ENCODE peak calls at places on chromosome X, in ten cellular contexts. I is SJSA1; L is foreskin fibroblast; D is sciatic nerve; T is immature natural killer cell; E is IMR-90; O is NCI-H1436; G is smooth muscle cell of the brain vasculature; A is activated CD4-positive, CD25-positive, alpha-beta regulatory T cell; H is GM04504. P is an unnamed sample.
A peak's percentile ranks its signal among the peaks of the same experiment; 100 is the strongest.

GRCh38 chrX:136747003-136747986 is 33.4 kb downstream of the ARHGEF6 start:
- DNase-seq in I (no peak), A (no peak), E (no peak), L (no peak), G (no peak), D (no peak), T (no peak), O (no peak), H (no peak), P (no peak)

GRCh38 chrX:133670394-133670793 is 255.1 kb upstream of the GPC4 start:
- DNase-seq in E (peak; percentile 31), H (no peak), T (no peak), A (no peak), L (peak; percentile 64), G (no peak), O (peak; percentile 29), I (no peak), D (no peak), P (no peak)

GRCh38 chrX:41518841-41519220 is 71.7 kb downstream of the NYX start:
- DNase-seq in H (no peak), E (peak; percentile 49), L (peak; percentile 19), O (no peak), I (no peak), A (no peak), D (no peak), G (no peak), T (no peak), P (no peak)

GRCh38 chrX:154373340-154374306 is 811 bp downstream of the FLNA start:
- DNase-seq in G (peak; percentile 40), I (peak; percentile 83), T (no peak), H (peak; percentile 47), E (peak; percentile 83), L (peak; percentile 80), A (no peak), O (peak; percentile 67), D (peak; percentile 79), P (peak; percentile 92)

GRCh38 chrX:30065226-30065625 is 150.1 kb upstream of the MAGEB2 start:
- DNase-seq in A (no peak), G (no peak), E (peak; percentile 52), H (peak; percentile 35), L (no peak), T (no peak), O (no peak), D (no peak), I (no peak), P (no peak)

GRCh38 chrX:68894142-68894512 is 65.3 kb downstream of the EFNB1 start:
- DNase-seq in H (no peak), T (no peak), I (no peak), O (no peak), E (no peak), D (no peak), A (no peak), L (no peak), G (no peak), P (no peak)

GRCh38 chrX:44971674-44972073 is 98.7 kb downstream of the KDM6A start:
- DNase-seq in O (no peak), E (no peak), G (no peak), T (no peak), H (no peak), I (no peak), D (no peak), L (no peak), A (no peak), P (no peak)

GRCh38 chrX:119516157-119516702 is 48.0 kb downstream of the SLC25A5 start:
- DNase-seq in O (peak; percentile 74), G (peak; percentile 24), I (peak; percentile 44), T (peak; percentile 49), L (peak; percentile 75), A (peak; percentile 0), H (peak; percentile 32), E (peak; percentile 69), D (no peak), P (peak; percentile 65)

GRCh38 chrX:29487214-29487613 is 728.1 kb upstream of the MAGEB2 start:
- DNase-seq in A (no peak), T (no peak), I (no peak), G (no peak), O (no peak), H (no peak), D (no peak), L (no peak), E (peak; percentile 12), P (no peak)

GRCh38 chrX:17967888-17968287 is 106.8 kb upstream of the RAI2 start:
- DNase-seq in D (no peak), L (no peak), T (no peak), G (no peak), I (no peak), E (no peak), A (no peak), O (peak; percentile 49), H (no peak), P (no peak)

GRCh38 chrX:127259742-127260141 is 440.2 kb downstream of the PRR32 start:
- DNase-seq in O (no peak), G (no peak), L (no peak), I (no peak), D (no peak), E (no peak), T (no peak), H (no peak), A (no peak), P (no peak)

GRCh38 chrX:46588263-46588662 is 14.7 kb downstream of the CHST7 start:
- DNase-seq in L (peak; percentile 61), E (peak; percentile 68), A (no peak), G (peak; percentile 37), O (no peak), T (no peak), I (peak; percentile 56), H (no peak), D (no peak), P (no peak)

GRCh38 chrX:33840176-33840575 is 291.9 kb downstream of the FAM47A start:
- DNase-seq in T (no peak), G (no peak), I (no peak), L (no peak), A (no peak), H (no peak), O (peak; percentile 0), E (no peak), D (no peak), P (no peak)

GRCh38 chrX:44042124-44042523 is 68.9 kb upstream of the NDP start:
- DNase-seq in T (no peak), G (no peak), E (peak; percentile 7), I (no peak), H (no peak), D (no peak), O (no peak), L (peak; percentile 17), A (no peak), P (no peak)

GRCh38 chrX:100650841-100651240 is 6.8 kb downstream of the SRPX2 start:
- DNase-seq in D (no peak), G (no peak), I (no peak), E (no peak), T (no peak), L (no peak), A (no peak), H (no peak), O (no peak), P (no peak)

GRCh38 chrX:71917621-71918341 is 7.1 kb downstream of the NHSL2 start:
- DNase-seq in D (no peak), H (no peak), G (no peak), T (no peak), L (peak; percentile 17), E (peak; percentile 58), A (no peak), O (no peak), I (no peak), P (no peak)

GRCh38 chrX:67523002-67523711 is 20.7 kb upstream of the AR start:
- DNase-seq in E (no peak), A (no peak), O (no peak), T (no peak), I (no peak), L (no peak), D (no peak), G (no peak), H (no peak), P (no peak)

GRCh38 chrX:69504626-69505612 is 793 bp downstream of the NALF2 start:
- DNase-seq in O (peak; percentile 6), D (no peak), A (no peak), L (peak; percentile 1), H (no peak), I (no peak), T (no peak), G (no peak), E (no peak), P (no peak)

GRCh38 chrX:50827996-50828395 is 14.0 kb upstream of the SHROOM4 start:
- DNase-seq in A (no peak), H (no peak), I (no peak), D (no peak), G (no peak), O (no peak), T (no peak), E (peak; percentile 55), L (no peak), P (no peak)

GRCh38 chrX:136028383-136028984 is 43.2 kb downstream of the SLC9A6 start:
- DNase-seq in L (peak; percentile 70), T (peak; percentile 21), A (no peak), E (peak; percentile 74), D (no peak), H (no peak), I (no peak), G (peak; percentile 26), O (peak; percentile 41), P (peak; percentile 60)

GRCh38 chrX:19272452-19272851 is 71.3 kb upstream of the PDHA1 start:
- DNase-seq in O (no peak), G (no peak), T (no peak), E (peak; percentile 1), H (no peak), L (peak; percentile 3), A (no peak), D (no peak), I (no peak), P (no peak)

P was measured in NCI-H526.